ENCODE peak calls at places on chromosomes 4 and X, in eight cellular contexts. G, I, D, L, M, J, H and X are unnamed samples.

GRCh38 chrX:119647552-119648420 is 41.6 kb upstream of the NKRF start:
- DNase-seq in J (no peak), G (no peak), L (no peak), D (no peak), I (no peak), M (no peak), H (peak), X (no peak)

GRCh38 chrX:69144854-69145253 is 20.4 kb downstream of the PJA1 start:
- DNase-seq in M (no peak), L (no peak), G (no peak), J (no peak), D (no peak), H (no peak), I (no peak), X (no peak)

GRCh38 chr4:96170198-96170597 is 330.3 kb downstream of the PDHA2 start:
- DNase-seq in M (no peak), L (no peak), D (no peak), J (no peak), H (no peak), I (no peak), G (no peak), X (no peak)

GRCh38 chrX:13829995-13830394 is 13.1 kb upstream of the GPM6B start:
- DNase-seq in D (no peak), L (no peak), I (no peak), G (no peak), J (no peak), H (no peak), M (no peak), X (no peak)

GRCh38 chr4:141860974-141861373 is 224.6 kb downstream of the IL15 start:
- DNase-seq in I (no peak), M (no peak), H (no peak), L (no peak), D (no peak), J (no peak), G (no peak), X (no peak)

GRCh38 chr4:84792366-84793301 is 173.9 kb downstream of the WDFY3 start:
- DNase-seq in M (peak), G (no peak), I (no peak), H (no peak), J (no peak), D (no peak), L (no peak), X (peak)

GRCh38 chrX:136198010-136198409 is 50.7 kb downstream of the FHL1 start:
- DNase-seq in D (no peak), L (no peak), M (no peak), H (no peak), G (no peak), I (no peak), J (no peak), X (no peak)

GRCh38 chr4:177182156-177182555 is 127.5 kb upstream of the NEIL3 start:
- DNase-seq in J (no peak), M (peak), D (no peak), L (no peak), G (no peak), I (no peak), H (no peak), X (no peak)

GRCh38 chrX:23187819-23188218 is 146.8 kb upstream of the PTCHD1 start:
- DNase-seq in H (no peak), J (no peak), D (no peak), M (no peak), G (no peak), L (no peak), I (no peak), X (no peak)

GRCh38 chr4:168694669-168695068 is 197.8 kb downstream of the PALLD start:
- DNase-seq in G (no peak), H (no peak), I (no peak), J (no peak), L (no peak), D (no peak), M (no peak), X (peak)

GRCh38 chr4:26648260-26648659 is 64.4 kb downstream of the TBC1D19 start:
- DNase-seq in M (no peak), D (no peak), L (no peak), J (no peak), G (no peak), H (no peak), I (no peak), X (no peak)

GRCh38 chr4:140706276-140706625 is 49.9 kb downstream of the TBC1D9 start:
- DNase-seq in H (no peak), G (no peak), I (no peak), M (no peak), J (no peak), L (no peak), D (no peak), X (no peak)

GRCh38 chrX:153981771-153982533 is 9.4 kb downstream of the TMEM187 start:
- DNase-seq in I (peak), L (no peak), M (no peak), G (no peak), J (no peak), H (peak), D (peak), X (no peak)

GRCh38 chr4:26490111-26490979 is at the start of gene CCKAR:
- DNase-seq in D (no peak), J (no peak), M (no peak), L (no peak), H (no peak), G (peak), I (peak), X (no peak)

GRCh38 chr4:153514001-153514526 is 47.9 kb downstream of the TMEM131L start:
- DNase-seq in J (no peak), D (no peak), I (no peak), L (no peak), G (no peak), H (no peak), M (no peak), X (peak)

GRCh38 chrX:31199051-31199769 is 127.4 kb upstream of the FTHL17 start:
- DNase-seq in H (no peak), G (no peak), J (no peak), M (no peak), D (no peak), I (no peak), L (no peak), X (peak)

GRCh38 chr4:38014421-38014852 is 54.2 kb downstream of the PTTG2 start:
- DNase-seq in J (no peak), H (no peak), D (no peak), M (no peak), I (no peak), L (no peak), G (no peak), X (no peak)

GRCh38 chr4:53840643-53841042 is 223.8 kb downstream of the CHIC2 start:
- DNase-seq in J (no peak), I (no peak), D (no peak), H (no peak), M (no peak), L (no peak), G (no peak), X (no peak)

GRCh38 chr4:87824352-87824751 is 8.4 kb upstream of the MEPE start:
- DNase-seq in D (no peak), G (no peak), J (no peak), M (no peak), H (no peak), L (no peak), I (no peak), X (no peak)

GRCh38 chr4:105088110-105088879 is 58.4 kb upstream of the TET2 start:
- DNase-seq in M (peak), H (no peak), L (no peak), I (no peak), D (peak), G (no peak), J (no peak), X (peak)

GRCh38 chrX:79413009-79413408 is 45.9 kb upstream of the ITM2A start:
- DNase-seq in H (no peak), L (peak), J (no peak), G (no peak), I (no peak), M (no peak), D (peak), X (no peak)

GRCh38 chr4:168843635-168844034 is 166.4 kb downstream of the CBR4 start:
- DNase-seq in H (no peak), G (no peak), I (no peak), J (no peak), D (no peak), L (no peak), M (no peak), X (no peak)

GRCh38 chrX:40581333-40581910 is 652 bp downstream of the ATP6AP2 start:
- DNase-seq in M (no peak), I (no peak), J (no peak), L (peak), D (no peak), H (peak), G (no peak), X (no peak)

GRCh38 chrX:67780694-67781109 is 236.9 kb downstream of the AR start:
- DNase-seq in L (no peak), D (peak), M (peak), H (no peak), I (peak), G (no peak), J (no peak), X (peak)

GRCh38 chr4:150126201-150126879 is 48.1 kb downstream of the DCLK2 start:
- DNase-seq in L (peak), I (no peak), H (no peak), J (no peak), G (no peak), M (no peak), D (peak), X (no peak)

GRCh38 chrX:31708116-31708515 is 636.3 kb upstream of the FTHL17 start:
- DNase-seq in J (no peak), G (no peak), D (no peak), L (no peak), H (no peak), M (no peak), I (no peak), X (no peak)

DNA sequence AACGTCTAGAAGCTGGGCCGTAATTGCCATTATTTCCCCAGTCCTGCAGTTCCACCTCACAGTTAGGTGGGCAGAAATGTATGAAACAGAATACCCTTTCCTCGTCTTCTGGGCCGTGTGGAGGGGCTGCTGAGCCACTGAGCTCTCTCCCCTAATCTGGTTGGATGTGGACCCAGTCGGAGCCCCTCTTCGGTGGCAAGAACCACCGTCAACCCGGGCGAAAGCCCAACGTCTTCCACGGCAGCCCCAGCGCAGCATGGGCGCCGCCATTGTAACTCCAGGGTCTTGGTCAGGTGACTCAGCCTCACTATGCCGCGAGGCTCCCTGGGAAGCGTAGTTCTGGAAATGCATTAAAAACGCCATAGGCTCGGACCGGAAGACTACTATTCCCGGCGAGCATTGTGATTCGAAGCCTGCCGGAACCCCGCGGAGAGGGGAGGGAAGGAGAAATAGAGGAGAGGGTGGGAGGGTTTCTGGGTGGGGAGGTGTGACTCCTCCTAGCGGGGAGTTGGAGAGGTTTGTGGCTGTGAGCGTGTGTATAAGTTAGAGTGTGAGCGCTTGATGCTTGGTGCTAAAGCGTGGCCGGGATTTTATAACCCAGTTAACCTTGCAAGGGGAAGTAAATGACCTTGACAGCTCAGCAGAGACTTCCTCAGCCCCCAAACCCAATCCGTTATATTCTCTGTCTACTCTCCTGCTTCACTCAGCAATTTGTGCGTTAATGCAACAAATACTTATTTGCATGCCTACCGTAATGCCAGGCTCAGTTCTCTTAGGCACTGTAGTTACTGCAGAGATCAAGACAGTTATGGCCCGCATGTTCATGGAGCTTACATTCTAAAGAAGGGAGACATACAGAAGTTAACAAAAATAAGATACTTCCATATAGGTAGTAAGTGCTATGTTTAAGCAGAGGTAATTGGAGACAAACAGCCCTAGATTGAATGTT is at the start of gene GATB:
- DNase-seq in H (peak), D (peak), L (peak), G (peak), M (peak), I (peak), J (peak), X (peak)
- TF ChIP-seq CTCF in H (peak), D (peak), L (peak), G (peak), M (peak), I (no peak), J (no peak), X (peak)

DNA sequence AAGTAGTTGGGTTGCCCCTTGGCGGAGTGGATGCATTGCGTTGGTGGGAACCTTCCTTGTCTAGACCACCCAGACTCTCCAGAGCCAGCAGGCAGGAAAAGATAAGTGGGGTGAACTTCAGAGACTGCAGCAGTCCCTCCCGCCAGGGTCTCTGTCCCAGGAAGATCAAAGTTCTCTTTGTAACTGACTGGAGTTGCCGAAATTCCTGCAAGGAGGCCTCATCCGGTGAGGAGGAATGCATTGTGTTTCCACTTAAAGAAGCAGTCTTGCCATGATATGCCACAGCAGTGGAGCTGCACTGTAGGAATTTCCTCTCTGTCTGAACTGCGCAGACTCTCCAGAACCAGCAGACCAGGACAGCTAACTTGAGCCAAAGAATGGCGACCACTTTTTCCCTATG is 1190.4 kb downstream of the TECRL start:
- DNase-seq in D (no peak), L (no peak), H (no peak), M (no peak), I (no peak), J (no peak), G (no peak), X (no peak)
- TF ChIP-seq CTCF in D (no peak), L (no peak), H (no peak), M (no peak), I (no peak), J (no peak), G (no peak), X (no peak)

GRCh38 chr4:184684491-184685189 is 35.1 kb downstream of the PRIMPOL start:
- DNase-seq in D (peak), I (no peak), L (no peak), J (no peak), G (no peak), H (no peak), M (no peak), X (no peak)

GRCh38 chr4:184693056-184693455 is 40.8 kb downstream of the CENPU start:
- DNase-seq in M (peak), D (no peak), H (no peak), I (no peak), J (no peak), G (no peak), L (no peak), X (peak)

GRCh38 chr4:184689681-184690080 is 40.1 kb downstream of the PRIMPOL start:
- DNase-seq in I (no peak), L (no peak), J (no peak), M (no peak), H (no peak), G (no peak), D (no peak), X (no peak)

DNA sequence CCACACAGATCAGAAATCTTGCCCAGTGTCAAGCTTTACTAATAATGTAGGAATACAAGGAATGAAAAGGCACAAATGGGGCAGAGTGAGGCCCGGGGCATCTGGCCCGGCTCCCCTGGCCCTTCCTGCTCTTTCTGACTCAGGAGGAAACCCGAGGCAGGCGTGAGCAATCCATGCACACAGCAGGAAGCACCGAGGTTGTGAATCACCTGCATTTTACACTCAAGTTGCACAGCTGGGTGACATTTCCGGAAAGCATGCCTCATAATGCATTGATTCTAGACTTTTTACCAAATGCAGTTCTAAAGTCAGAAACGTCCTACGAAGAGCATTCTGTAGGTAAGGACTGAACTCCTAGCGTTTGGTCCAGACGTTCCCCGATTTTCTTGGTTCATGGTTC is 38.9 kb downstream of the PRIMPOL start:
- DNase-seq in G (no peak), D (no peak), M (peak), J (no peak), H (no peak), L (no peak), I (no peak), X (peak)
- TF ChIP-seq CTCF in G (no peak), D (no peak), M (no peak), J (no peak), H (no peak), L (no peak), I (no peak), X (no peak)

GRCh38 chr4:116055857-116056827 is 942.7 kb upstream of the NDST4 start:
- DNase-seq in D (no peak), H (no peak), G (no peak), M (no peak), I (no peak), J (no peak), L (peak), X (no peak)
- TF ChIP-seq CTCF in D (no peak), H (no peak), G (peak), M (no peak), I (no peak), J (no peak), L (peak), X (no peak)